ENCODE peak calls at places on chromosomes 2 and 18, in four cellular contexts. One of them, this sample, is unnamed.

GRCh38 chr2:152550386-152550785 is 166.9 kb downstream of the PRPF40A start:
- DNase-seq in K562: no peak
- DNase-seq in GM12878: no peak
- DNase-seq in HL-60: no peak
- DNase-seq in this sample: no peak

GRCh38 chr2:65172994-65173790 is 43.3 kb upstream of the RAB1A start:
- DNase-seq in K562: no peak
- DNase-seq in GM12878: no peak
- DNase-seq in HL-60: no peak
- DNase-seq in this sample: no peak

GRCh38 chr2:224933416-224933815 is 108.9 kb downstream of the DOCK10 start:
- DNase-seq in K562: no peak
- DNase-seq in GM12878: no peak
- DNase-seq in HL-60: no peak
- DNase-seq in this sample: no peak

GRCh38 chr2:127884436-127884835 is 1.3 kb downstream of the AMMECR1L start:
- DNase-seq in K562: no peak
- DNase-seq in GM12878: no peak
- DNase-seq in HL-60: no peak
- DNase-seq in this sample: no peak

GRCh38 chr2:190887089-190887488 is 6.5 kb downstream of the GLS start:
- DNase-seq in K562: no peak
- DNase-seq in GM12878: peak
- DNase-seq in HL-60: no peak
- DNase-seq in this sample: no peak

GRCh38 chr2:101185656-101186055 is 34.5 kb upstream of the TBC1D8 start:
- DNase-seq in K562: no peak
- DNase-seq in GM12878: no peak
- DNase-seq in HL-60: no peak
- DNase-seq in this sample: no peak

GRCh38 chr18:56068030-56068671 is 480.2 kb upstream of the TCF4 start:
- DNase-seq in K562: no peak
- DNase-seq in GM12878: no peak
- DNase-seq in HL-60: no peak
- DNase-seq in this sample: no peak

GRCh38 chr18:77108821-77109692 is 23.5 kb downstream of the MBP start:
- DNase-seq in K562: no peak
- DNase-seq in GM12878: no peak
- DNase-seq in HL-60: no peak
- DNase-seq in this sample: no peak

GRCh38 chr2:202014328-202015034 is 19.2 kb upstream of the FZD7 start:
- DNase-seq in K562: no peak
- DNase-seq in GM12878: no peak
- DNase-seq in HL-60: no peak
- DNase-seq in this sample: no peak

GRCh38 chr2:205590759-205591158 is 91.5 kb upstream of the NRP2 start:
- DNase-seq in K562: no peak
- DNase-seq in GM12878: no peak
- DNase-seq in HL-60: no peak
- DNase-seq in this sample: no peak

GRCh38 chr2:61950133-61950560 is 44.7 kb downstream of the COMMD1 start:
- DNase-seq in K562: no peak
- DNase-seq in GM12878: no peak
- DNase-seq in HL-60: no peak
- DNase-seq in this sample: no peak

GRCh38 chr2:109417701-109418335 is 195.9 kb downstream of the SEPTIN10 start:
- DNase-seq in K562: no peak
- DNase-seq in GM12878: no peak
- DNase-seq in HL-60: no peak
- DNase-seq in this sample: no peak

GRCh38 chr2:237092920-237093781 is 7.5 kb downstream of the COPS8 start:
- DNase-seq in K562: no peak
- DNase-seq in GM12878: no peak
- DNase-seq in HL-60: no peak
- DNase-seq in this sample: no peak

GRCh38 chr2:158047156-158047611 is 54.5 kb upstream of the UPP2 start:
- DNase-seq in K562: peak
- DNase-seq in GM12878: no peak
- DNase-seq in HL-60: no peak
- DNase-seq in this sample: no peak
- TF ChIP-seq POLR2AphosphoS5 in K562: peak
- TF ChIP-seq POLR2AphosphoS5 in GM12878: no peak
- TF ChIP-seq POLR2AphosphoS5 in HL-60: no peak
- TF ChIP-seq POLR2AphosphoS5 in this sample: no peak

DNA sequence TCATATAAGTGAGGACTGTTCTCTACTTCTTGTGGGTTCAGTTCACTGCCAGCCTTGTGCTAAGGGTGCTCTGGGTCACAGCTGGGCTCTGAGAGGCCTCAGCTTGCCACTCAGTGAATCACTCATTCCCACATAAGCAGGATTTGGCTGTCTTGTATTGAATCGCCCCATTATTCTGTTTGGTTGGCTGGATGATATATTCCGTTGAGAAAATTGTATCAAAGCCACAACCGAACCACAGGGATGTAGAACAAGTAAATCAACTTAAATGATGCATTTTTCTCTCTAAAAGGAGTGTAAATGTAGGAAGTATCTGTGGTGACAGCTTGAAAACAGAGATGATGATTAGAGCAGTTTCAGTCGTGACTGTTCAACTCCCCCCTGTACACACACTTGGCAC is 39.6 kb downstream of the TTC39C start:
- DNase-seq in K562: no peak
- DNase-seq in GM12878: no peak
- DNase-seq in HL-60: no peak
- DNase-seq in this sample: no peak
- TF ChIP-seq SPI1 in K562: no peak
- TF ChIP-seq SPI1 in GM12878: no peak
- TF ChIP-seq SPI1 in HL-60: no peak
- TF ChIP-seq SPI1 in this sample: no peak

DNA sequence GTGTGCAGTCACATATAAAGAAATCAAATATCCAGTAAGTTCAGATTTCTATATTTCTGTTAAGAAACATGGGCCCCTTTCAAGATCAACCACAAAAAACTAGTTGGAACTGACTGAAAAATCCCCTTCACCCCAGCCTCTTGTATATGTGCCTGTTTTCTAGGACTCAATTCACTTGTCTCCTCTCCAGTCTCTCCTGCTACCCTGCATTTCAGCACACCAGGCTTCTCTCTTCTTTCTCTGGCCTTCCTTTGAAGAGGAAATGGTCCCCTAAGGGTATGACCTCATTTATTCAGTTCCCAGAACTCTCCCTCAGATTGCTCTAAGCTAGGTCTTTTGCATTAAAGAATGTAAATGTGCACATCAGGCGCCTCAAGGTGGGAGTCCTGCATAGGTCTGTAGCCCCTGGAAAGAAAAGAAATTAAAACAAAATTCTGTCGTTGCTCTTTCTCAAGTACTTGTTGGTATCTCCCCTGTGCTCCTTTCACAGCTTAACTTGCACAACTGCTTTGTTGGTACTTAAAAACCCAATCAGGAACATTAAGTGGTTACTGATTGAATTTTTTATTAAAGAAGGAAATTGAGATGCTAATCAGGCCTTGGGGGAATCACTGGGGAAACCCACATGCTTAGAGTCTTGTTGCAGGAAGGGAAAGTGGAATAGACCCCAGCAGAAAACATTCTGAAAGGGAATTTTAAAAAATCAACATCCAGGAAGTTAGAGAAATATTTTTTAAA is 278.4 kb downstream of the AGPS start:
- DNase-seq in K562: no peak
- DNase-seq in GM12878: no peak
- DNase-seq in HL-60: no peak
- DNase-seq in this sample: no peak
- TF ChIP-seq POLR2AphosphoS5 in K562: no peak
- TF ChIP-seq POLR2AphosphoS5 in GM12878: no peak
- TF ChIP-seq POLR2AphosphoS5 in HL-60: no peak
- TF ChIP-seq POLR2AphosphoS5 in this sample: no peak

GRCh38 chr2:219290381-219291171 is 11.4 kb downstream of the DNAJB2 start:
- DNase-seq in K562: no peak
- DNase-seq in GM12878: no peak
- DNase-seq in HL-60: no peak
- DNase-seq in this sample: no peak

GRCh38 chr2:219289195-219289536 is 10.0 kb downstream of the DNAJB2 start:
- DNase-seq in K562: no peak
- DNase-seq in GM12878: no peak
- DNase-seq in HL-60: no peak
- DNase-seq in this sample: no peak

GRCh38 chr2:219291394-219291793 is 12.2 kb downstream of the DNAJB2 start:
- DNase-seq in K562: no peak
- DNase-seq in GM12878: no peak
- DNase-seq in HL-60: no peak
- DNase-seq in this sample: no peak

GRCh38 chr2:219287569-219288265 is 8.6 kb downstream of the DNAJB2 start:
- DNase-seq in K562: peak
- DNase-seq in GM12878: no peak
- DNase-seq in HL-60: no peak
- DNase-seq in this sample: no peak

DNA sequence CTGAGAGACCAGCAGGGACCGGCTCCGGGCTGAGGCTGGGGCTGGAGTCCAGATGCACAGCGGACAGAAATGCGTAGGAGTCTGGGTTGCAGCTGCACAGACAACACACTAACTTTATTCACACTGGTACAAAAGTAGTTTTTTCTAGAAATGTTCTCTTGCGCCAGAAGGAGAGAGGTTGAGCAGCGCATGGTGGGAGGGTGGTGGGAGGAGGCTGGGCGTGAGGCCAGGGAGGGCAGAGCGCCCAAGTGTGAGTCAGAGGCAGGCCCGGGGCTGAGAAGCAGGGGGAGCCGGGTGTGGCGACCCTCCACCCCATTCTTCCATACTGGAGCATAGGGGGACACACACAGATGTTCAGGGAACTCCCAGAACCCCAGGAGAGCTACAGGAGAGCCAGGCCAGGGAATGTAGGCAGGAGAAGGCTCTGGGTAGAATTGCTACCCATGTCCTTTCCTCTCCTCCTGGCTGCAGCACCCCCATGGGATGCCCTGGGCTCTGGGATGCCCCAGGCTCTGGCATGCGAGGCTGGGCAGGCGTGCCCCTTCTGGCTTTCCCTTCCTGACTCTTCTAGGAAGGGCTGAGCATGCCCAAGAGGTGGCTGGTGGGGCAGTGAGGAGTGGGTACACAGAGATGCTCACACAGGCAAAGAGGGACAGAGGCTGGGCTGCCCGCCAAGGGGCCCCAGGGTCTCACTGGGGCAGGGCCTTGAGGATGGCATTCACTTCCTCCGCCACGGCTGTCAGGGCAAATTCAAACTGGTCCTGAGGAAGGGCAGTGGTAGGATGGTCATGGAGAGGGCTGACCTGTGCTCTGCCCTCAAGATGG is 10.6 kb downstream of the DNAJB2 start:
- DNase-seq in K562: no peak
- DNase-seq in GM12878: no peak
- DNase-seq in HL-60: no peak
- DNase-seq in this sample: no peak
- TF ChIP-seq SPI1 in K562: no peak
- TF ChIP-seq SPI1 in GM12878: no peak
- TF ChIP-seq SPI1 in HL-60: no peak
- TF ChIP-seq SPI1 in this sample: no peak

GRCh38 chr2:111919794-111920608 is 21.6 kb downstream of the MERTK start:
- DNase-seq in K562: no peak
- DNase-seq in GM12878: no peak
- DNase-seq in HL-60: no peak
- DNase-seq in this sample: no peak
- TF ChIP-seq POLR2AphosphoS5 in K562: no peak
- TF ChIP-seq POLR2AphosphoS5 in GM12878: no peak
- TF ChIP-seq POLR2AphosphoS5 in HL-60: no peak
- TF ChIP-seq POLR2AphosphoS5 in this sample: no peak

GRCh38 chr2:135494503-135494902 is 36.5 kb downstream of the ZRANB3 start:
- DNase-seq in K562: no peak
- DNase-seq in GM12878: no peak
- DNase-seq in HL-60: peak
- DNase-seq in this sample: no peak
- TF ChIP-seq SPI1 in K562: no peak
- TF ChIP-seq SPI1 in GM12878: no peak
- TF ChIP-seq SPI1 in HL-60: no peak
- TF ChIP-seq SPI1 in this sample: no peak

GRCh38 chr18:13613099-13613498 is 113.3 kb downstream of the FAM210A start:
- DNase-seq in K562: no peak
- DNase-seq in GM12878: no peak
- DNase-seq in HL-60: no peak
- DNase-seq in this sample: no peak

GRCh38 chr18:13612111-13612997 is 114.0 kb downstream of the FAM210A start:
- DNase-seq in K562: no peak
- DNase-seq in GM12878: peak
- DNase-seq in HL-60: peak
- DNase-seq in this sample: no peak

GRCh38 chr18:13611058-13611615 is 115.2 kb downstream of the FAM210A start:
- DNase-seq in K562: no peak
- DNase-seq in GM12878: no peak
- DNase-seq in HL-60: no peak
- DNase-seq in this sample: no peak

GRCh38 chr18:13610517-13610916 is 115.8 kb downstream of the FAM210A start:
- DNase-seq in K562: no peak
- DNase-seq in GM12878: no peak
- DNase-seq in HL-60: no peak
- DNase-seq in this sample: no peak

DNA sequence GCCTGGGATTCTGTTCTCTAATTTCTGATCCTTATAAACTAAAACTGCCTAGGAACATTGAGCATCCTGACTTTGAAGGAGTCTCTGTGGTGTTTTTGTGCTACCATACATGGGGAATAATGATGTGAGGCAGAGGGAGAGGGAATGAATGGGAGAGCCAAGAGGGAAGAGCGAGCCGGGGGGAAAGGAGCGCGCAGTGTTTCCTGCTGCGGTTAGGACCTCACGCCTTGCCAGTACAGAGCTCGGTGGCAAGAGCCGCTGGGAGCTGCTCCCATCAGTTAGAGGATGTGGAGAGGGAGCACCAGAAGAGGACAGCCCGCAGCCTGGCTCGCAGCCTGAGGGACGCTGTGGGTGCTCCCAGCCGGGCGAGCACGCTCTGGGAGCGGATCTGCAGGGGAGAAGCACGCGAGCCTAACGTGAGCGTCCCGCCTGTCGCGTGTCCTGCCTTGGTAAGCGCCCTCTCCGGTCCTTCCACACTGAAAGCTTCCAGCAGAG is 114.7 kb downstream of the FAM210A start:
- DNase-seq in K562: no peak
- DNase-seq in GM12878: no peak
- DNase-seq in HL-60: peak
- DNase-seq in this sample: no peak
- TF ChIP-seq POLR2AphosphoS5 in K562: no peak
- TF ChIP-seq POLR2AphosphoS5 in GM12878: peak
- TF ChIP-seq POLR2AphosphoS5 in HL-60: no peak
- TF ChIP-seq POLR2AphosphoS5 in this sample: no peak

This sample was measured in GM12891.